ENCODE peak calls at places on chromosomes 6 and 20, in four cellular contexts. V, Q, I and J are unnamed samples.

GRCh38 chr6:10587694-10588392 is 66.7 kb downstream of the GCNT2 start:
- DNase-seq in V (no peak), Q (no peak), I (no peak), J (no peak)

GRCh38 chr20:19750907-19751636 is 7.0 kb upstream of the RIN2 start:
- DNase-seq in V (no peak), Q (no peak), I (no peak), J (no peak)

GRCh38 chr6:147117580-147117979 is 86.6 kb upstream of the STXBP5 start:
- DNase-seq in V (peak), Q (no peak), I (no peak), J (no peak)

GRCh38 chr6:17884501-17885039 is 102.9 kb downstream of the KIF13A start:
- DNase-seq in V (no peak), Q (no peak), I (no peak), J (no peak)

GRCh38 chr20:63457737-63458136 is 14.7 kb downstream of the KCNQ2 start:
- DNase-seq in V (no peak), Q (no peak), I (no peak), J (no peak)

GRCh38 chr20:32965581-32966373 is 38.5 kb downstream of the SUN5 start:
- DNase-seq in V (no peak), Q (no peak), I (no peak), J (no peak)

GRCh38 chr6:126359936-126360537 is 20.1 kb downstream of the CENPW start:
- DNase-seq in V (no peak), Q (peak), I (no peak), J (no peak)

GRCh38 chr6:137247724-137248123 is 28.5 kb upstream of the IFNGR1 start:
- DNase-seq in V (no peak), Q (no peak), I (no peak), J (no peak)

GRCh38 chr6:41170547-41171160 is 7.7 kb upstream of the TREM2 start:
- DNase-seq in V (no peak), Q (peak), I (no peak), J (peak)

GRCh38 chr6:56804996-56805395 is 149.9 kb upstream of the BEND6 start:
- DNase-seq in V (peak), Q (no peak), I (no peak), J (no peak)

GRCh38 chr20:25025986-25026605 is 31.8 kb downstream of the ACSS1 start:
- DNase-seq in V (no peak), Q (no peak), I (no peak), J (no peak)

GRCh38 chr6:119881416-119881815 is 531.9 kb upstream of the MAN1A1 start:
- DNase-seq in V (no peak), Q (no peak), I (no peak), J (no peak)

GRCh38 chr20:56595746-56596478 is 33.2 kb upstream of the TFAP2C start:
- DNase-seq in V (no peak), Q (peak), I (no peak), J (peak)

GRCh38 chr6:152099816-152100618 is 292.5 kb downstream of the ESR1 start:
- DNase-seq in V (peak), Q (peak), I (no peak), J (no peak)

GRCh38 chr6:77462359-77463307 is 658 bp downstream of the HTR1B start:
- DNase-seq in V (no peak), Q (peak), I (no peak), J (peak)

GRCh38 chr6:33600761-33601160 is 20.4 kb upstream of the ITPR3 start:
- DNase-seq in V (no peak), Q (no peak), I (no peak), J (peak)

GRCh38 chr6:105726902-105727655 is 324.2 kb upstream of the PREP start:
- DNase-seq in V (peak), Q (no peak), I (no peak), J (no peak)

GRCh38 chr20:57462781-57463180 is 62.2 kb downstream of the CTCFL start:
- DNase-seq in V (no peak), Q (no peak), I (no peak), J (no peak)

GRCh38 chr6:73062837-73063236 is 162.5 kb downstream of the KHDC1L start:
- DNase-seq in V (no peak), Q (no peak), I (no peak), J (no peak)

GRCh38 chr6:155221086-155221485 is 42.7 kb upstream of the CLDN20 start:
- DNase-seq in V (no peak), Q (no peak), I (no peak), J (no peak)

GRCh38 chr6:156517090-156517489 is 260.1 kb upstream of the ARID1B start:
- DNase-seq in V (no peak), Q (no peak), I (no peak), J (no peak)

GRCh38 chr6:12327391-12327790 is 37.2 kb downstream of the EDN1 start:
- DNase-seq in V (peak), Q (no peak), I (no peak), J (no peak)

GRCh38 chr20:46491354-46491753 is 22.0 kb downstream of the ZNF334 start:
- DNase-seq in V (no peak), Q (no peak), I (no peak), J (no peak)

GRCh38 chr6:130107710-130108109 is 89.3 kb downstream of the L3MBTL3 start:
- DNase-seq in V (no peak), Q (no peak), I (no peak), J (no peak)

GRCh38 chr20:5848711-5849505 is 98.7 kb downstream of the SHLD1 start:
- DNase-seq in V (peak), Q (no peak), I (no peak), J (no peak)

GRCh38 chr6:21831531-21832291 is 238.2 kb downstream of the SOX4 start:
- DNase-seq in V (peak), Q (no peak), I (no peak), J (no peak)

GRCh38 chr6:122832515-122833228 is 43.6 kb downstream of the SMPDL3A start:
- DNase-seq in V (no peak), Q (no peak), I (no peak), J (no peak)
- H3K27ac ChIP-seq in V (peak), Q (no peak), I (no peak), J (no peak)

GRCh38 chr6:127477648-127478047 is 18.5 kb upstream of the KIAA0408 start:
- DNase-seq in V (no peak), Q (no peak), I (no peak), J (no peak)
- H3K56ac ChIP-seq in V (no peak), Q (no peak), I (no peak), J (no peak)

DNA sequence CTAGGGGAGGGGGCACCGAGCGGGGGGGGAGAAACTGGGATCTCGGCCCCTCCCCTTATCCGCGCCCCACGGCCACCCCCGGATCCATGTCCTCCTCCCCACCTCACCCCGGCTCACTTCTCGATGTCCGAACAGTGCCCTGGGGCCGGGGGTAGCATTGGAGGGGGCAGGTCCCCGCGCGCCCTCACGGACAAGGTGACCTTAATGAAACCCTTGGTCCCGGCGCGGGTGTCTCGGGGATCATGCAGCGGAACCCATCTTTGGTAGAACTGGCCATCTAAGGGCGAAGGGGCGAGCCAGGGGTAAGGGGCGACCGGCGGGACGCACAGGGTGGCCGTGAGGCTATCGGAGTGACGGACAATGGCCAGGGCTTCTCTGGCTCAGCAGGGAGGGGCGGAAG is 13.6 kb upstream of the SPAG4 start:
- DNase-seq in V (no peak), Q (no peak), I (no peak), J (no peak)
- H3K27ac ChIP-seq in V (no peak), Q (no peak), I (no peak), J (no peak)

DNA sequence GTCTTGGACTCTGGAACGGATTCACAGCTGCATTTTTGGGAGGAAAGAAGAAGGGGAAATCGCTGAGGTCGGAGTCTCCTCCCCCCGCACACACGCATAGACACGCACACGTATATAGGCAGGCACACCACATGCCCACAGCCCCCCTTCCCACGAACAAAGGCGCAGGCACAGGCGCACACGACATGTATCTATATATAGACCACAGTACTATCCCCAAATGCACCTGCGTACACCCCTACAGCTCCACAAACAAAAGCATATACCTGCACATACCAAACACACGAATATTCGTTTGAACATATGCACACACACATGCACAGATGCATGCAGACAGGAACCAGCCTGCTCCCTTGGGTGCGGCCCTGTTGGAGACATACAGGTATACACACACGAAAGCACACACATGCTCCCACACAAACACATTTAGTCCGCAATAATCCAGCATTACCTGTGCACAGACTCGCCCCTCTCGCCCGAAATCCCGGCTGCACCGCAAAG is 1.2 kb downstream of the SLC32A1 start:
- DNase-seq in V (no peak), Q (no peak), I (no peak), J (no peak)
- H3K56ac ChIP-seq in V (no peak), Q (no peak), I (no peak), J (no peak)

GRCh38 chr6:82365011-82365751 is 1.6 kb downstream of the TPBG start:
- DNase-seq in V (peak), Q (peak), I (no peak), J (peak)
- H3K27ac ChIP-seq in V (peak), Q (peak), I (no peak), J (no peak)

DNA sequence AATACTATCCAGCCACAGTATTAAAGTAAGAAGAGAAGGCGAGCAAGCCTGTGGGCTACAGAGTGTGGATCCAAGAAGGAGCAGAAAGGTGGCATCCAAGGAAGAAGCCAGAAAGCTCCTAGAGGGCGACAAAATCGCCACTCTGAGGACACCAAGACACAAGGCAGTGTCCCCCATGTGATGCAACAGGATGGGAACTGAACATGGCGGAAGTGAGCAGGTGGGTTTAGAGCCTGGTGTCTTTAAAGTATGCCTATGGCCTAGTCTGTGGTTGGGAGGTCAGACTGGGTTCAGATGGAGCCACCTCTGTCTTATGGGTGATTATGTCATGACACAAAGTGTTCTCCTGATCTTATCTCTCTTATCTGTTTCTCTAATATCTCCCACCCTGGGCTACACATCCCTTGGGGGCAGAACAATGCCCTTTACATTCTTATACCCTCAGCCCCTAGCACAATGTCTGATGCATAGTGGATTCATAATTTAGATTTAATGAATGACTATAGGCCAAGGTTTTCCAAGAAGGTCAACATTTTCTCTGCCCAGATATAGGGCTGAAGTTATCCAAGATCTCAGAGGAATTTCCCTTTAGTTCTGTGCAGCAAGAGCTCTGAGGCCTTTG is 167.1 kb upstream of the AKIRIN2 start:
- DNase-seq in V (no peak), Q (peak), I (no peak), J (no peak)
- H3K56ac ChIP-seq in V (no peak), Q (no peak), I (no peak), J (no peak)

GRCh38 chr6:30915591-30915946 is 1.5 kb downstream of the VARS2 start:
- DNase-seq in V (peak), Q (peak), I (no peak), J (peak)
- H3K27ac ChIP-seq in V (no peak), Q (no peak), I (no peak), J (no peak)

DNA sequence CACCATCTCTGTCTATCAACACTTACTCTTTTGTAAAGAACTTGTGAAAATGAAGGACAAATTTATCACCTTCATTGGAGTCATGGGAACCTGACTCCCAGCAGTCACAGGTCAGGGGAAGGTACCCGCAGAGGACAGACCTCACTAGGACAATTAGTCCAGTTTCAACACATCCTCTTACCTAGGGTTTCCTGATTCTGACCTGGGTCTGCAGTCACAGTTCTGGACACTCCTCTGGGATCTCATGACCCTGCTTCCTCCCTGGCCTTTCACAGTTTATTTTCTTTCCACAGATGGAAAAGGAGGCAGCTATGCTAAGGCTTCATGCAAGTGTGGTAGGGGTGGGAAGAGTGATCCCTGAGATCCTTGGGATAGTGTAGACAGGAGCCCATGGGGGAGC is 15.7 kb downstream of the HLA-A start:
- DNase-seq in V (no peak), Q (no peak), I (no peak), J (no peak)
- H3K56ac ChIP-seq in V (no peak), Q (no peak), I (no peak), J (no peak)